ENCODE peak calls at places on chromosome 20, in five cellular contexts. B is hepatic stellate cell; H is stimulated activated CD8-positive, alpha-beta memory T cell treated with anti-CD3 and anti-CD28 coated beads, Interleukin-4, amount 100 ng/mL, for 48 hours; V is activated CD4-positive, alpha-beta T cell treated with anti-CD3 and anti-CD28 coated beads, Interleukin-2, amount 10 ng/mL, durations not matched to agents 7 days and 5 days; U is epithelial cell of proximal tubule. C is an unnamed sample.

GRCh38 chr20:58650776-58651547 is at the start of gene STX16:
- DNase-seq in B (peak), H (peak), V (peak), U (no peak), C (peak)

GRCh38 chr20:33687370-33687915 is 1.3 kb upstream of the E2F1 start:
- DNase-seq in B (no peak), H (no peak), V (no peak), U (no peak), C (no peak)

GRCh38 chr20:13017883-13018535 is 9.2 kb downstream of the SPTLC3 start:
- DNase-seq in B (no peak), H (no peak), V (no peak), U (peak), C (no peak)

GRCh38 chr20:36932476-36933426 is 18.8 kb downstream of the SAMHD1 start:
- DNase-seq in B (peak), H (no peak), V (no peak), U (no peak), C (no peak)

GRCh38 chr20:34526466-34526865 is 10.2 kb downstream of the DYNLRB1 start:
- DNase-seq in B (no peak), H (no peak), V (no peak), U (no peak), C (no peak)

GRCh38 chr20:58161192-58161591 is 67.3 kb downstream of the ANKRD60 start:
- DNase-seq in B (no peak), H (no peak), V (no peak), U (no peak), C (no peak)

GRCh38 chr20:63090052-63090451 is 83.3 kb upstream of the BHLHE23 start:
- DNase-seq in B (no peak), H (no peak), V (no peak), U (no peak), C (peak)

GRCh38 chr20:37845261-37845681 is 57.7 kb upstream of the VSTM2L start:
- DNase-seq in B (no peak), H (no peak), V (no peak), U (no peak), C (no peak)

GRCh38 chr20:51629399-51630058 is 87.0 kb upstream of the NFATC2 start:
- DNase-seq in B (no peak), H (no peak), V (no peak), U (no peak), C (no peak)

GRCh38 chr20:8757146-8757545 is 311.7 kb upstream of the PLCB4 start:
- DNase-seq in B (peak), H (no peak), V (no peak), U (peak), C (no peak)

GRCh38 chr20:44411020-44411756 is 55.7 kb downstream of the HNF4A start:
- DNase-seq in B (no peak), H (no peak), V (no peak), U (no peak), C (no peak)

GRCh38 chr20:8043687-8044278 is 24.2 kb upstream of the TMX4 start:
- DNase-seq in B (peak), H (no peak), V (peak), U (peak), C (no peak)

GRCh38 chr20:3407426-3408250 is at the start of gene DNAAF9:
- DNase-seq in B (peak), H (peak), V (peak), U (no peak), C (peak)

GRCh38 chr20:41011551-41012067 is 17.0 kb upstream of the TOP1 start:
- DNase-seq in B (no peak), H (no peak), V (peak), U (no peak), C (no peak)

GRCh38 chr20:62918830-62919229 is 7.5 kb downstream of the DIDO1 start:
- DNase-seq in B (no peak), H (peak), V (peak), U (no peak), C (no peak)

C was measured in T-helper 1 cell.